ENCODE peak calls at places on chromosome 10, in eight cellular contexts. S is dorsolateral prefrontal cortex, T is stomach, C is AG09309, O is HCT116, I is OCI-LY7, Z is ovary, Q is tibial artery. D is an unnamed sample.

GRCh38 chr10:12937527-12937926 is 64.0 kb downstream of the CCDC3 start:
- DNase-seq in O (no peak), Q (no peak), T (no peak), I (no peak), Z (no peak), S (no peak), C (no peak), D (peak)

GRCh38 chr10:95742529-95742884 is 13.5 kb upstream of the ENTPD1 start:
- DNase-seq in O (no peak), Z (no peak), S (no peak), C (no peak), T (peak), Q (peak), I (no peak), D (no peak)

GRCh38 chr10:63699785-63700184 is 178.6 kb downstream of the REEP3 start:
- DNase-seq in Q (peak), T (no peak), Z (peak), C (no peak), S (no peak), I (no peak), O (no peak), D (peak)

GRCh38 chr10:103969857-103970627 is 3.1 kb downstream of the SLK start:
- DNase-seq in O (no peak), I (no peak), Z (no peak), Q (no peak), S (no peak), T (no peak), C (no peak), D (no peak)

GRCh38 chr10:120945801-120946302 is 94.7 kb downstream of the WDR11 start:
- DNase-seq in C (no peak), T (peak), Z (no peak), Q (no peak), I (no peak), O (no peak), S (peak), D (peak)

GRCh38 chr10:3514691-3515090 is 270.3 kb downstream of the KLF6 start:
- DNase-seq in O (no peak), S (no peak), C (no peak), Z (no peak), I (no peak), Q (no peak), T (no peak), D (no peak)

GRCh38 chr10:44845672-44846071 is 65.5 kb upstream of the TMEM72 start:
- DNase-seq in Z (no peak), T (no peak), S (no peak), O (no peak), C (no peak), Q (no peak), I (no peak), D (no peak)

GRCh38 chr10:12448729-12449391 is 99.5 kb downstream of the CAMK1D start:
- DNase-seq in C (peak), Z (peak), Q (peak), I (peak), S (no peak), T (peak), O (peak), D (peak)

GRCh38 chr10:56351909-56352630 is 9.0 kb downstream of the ZWINT start:
- DNase-seq in T (no peak), C (no peak), Q (no peak), S (no peak), O (no peak), Z (no peak), I (no peak), D (no peak)

GRCh38 chr10:107418411-107418810 is 253.9 kb upstream of the SORCS1 start:
- DNase-seq in Q (no peak), I (no peak), O (no peak), S (no peak), T (no peak), C (no peak), Z (no peak), D (no peak)

GRCh38 chr10:94146746-94147145 is 153.0 kb downstream of the PLCE1 start:
- DNase-seq in I (no peak), Z (no peak), C (no peak), Q (no peak), T (no peak), O (no peak), S (no peak), D (no peak)

GRCh38 chr10:11536256-11536655 is 75.2 kb downstream of the USP6NL start:
- DNase-seq in O (no peak), C (no peak), T (no peak), S (no peak), Z (no peak), I (no peak), Q (no peak), D (no peak)

GRCh38 chr10:11168423-11169100 is 150.9 kb downstream of the CELF2 start:
- DNase-seq in S (no peak), T (no peak), Q (no peak), O (no peak), C (no peak), Z (no peak), I (no peak), D (no peak)

GRCh38 chr10:88149906-88150305 is 286.5 kb downstream of the PTEN start:
- DNase-seq in C (no peak), Q (no peak), Z (no peak), S (no peak), T (no peak), O (no peak), I (no peak), D (no peak)

GRCh38 chr10:14653271-14654161 is 121.2 kb downstream of the FAM107B start:
- DNase-seq in C (peak), O (no peak), T (peak), Z (no peak), Q (no peak), I (peak), S (no peak), D (peak)

GRCh38 chr10:50991496-50992355 is 82.6 kb upstream of the PRKG1 start:
- DNase-seq in C (no peak), S (no peak), I (no peak), Q (peak), O (no peak), T (no peak), Z (peak), D (no peak)

GRCh38 chr10:24201503-24202180 is 7.3 kb upstream of the KIAA1217 start:
- DNase-seq in Q (no peak), I (no peak), C (no peak), T (no peak), S (no peak), O (no peak), Z (no peak), D (no peak)

GRCh38 chr10:4806534-4806933 is 19.5 kb upstream of the AKR1E2 start:
- DNase-seq in C (no peak), T (no peak), I (no peak), Z (no peak), S (no peak), Q (no peak), O (no peak), D (no peak)

GRCh38 chr10:72847681-72848080 is 45.9 kb upstream of the OIT3 start:
- DNase-seq in S (no peak), Q (no peak), I (no peak), O (no peak), C (no peak), T (no peak), Z (no peak), D (peak)

GRCh38 chr10:129765664-129766550 is 198.2 kb downstream of the EBF3 start:
- DNase-seq in S (peak), C (no peak), O (no peak), T (peak), Q (peak), I (no peak), Z (no peak), D (no peak)

GRCh38 chr10:63665765-63666164 is 144.6 kb downstream of the REEP3 start:
- DNase-seq in O (no peak), C (no peak), Z (no peak), T (no peak), Q (no peak), S (no peak), I (no peak), D (no peak)

GRCh38 chr10:118629211-118629610 is 33.8 kb upstream of the PRLHR start:
- DNase-seq in O (no peak), Z (no peak), T (no peak), I (no peak), Q (no peak), S (no peak), C (peak), D (no peak)

GRCh38 chr10:123245264-123245663 is 91.1 kb downstream of the BUB3 start:
- DNase-seq in C (no peak), I (no peak), S (no peak), Z (no peak), O (no peak), T (no peak), Q (no peak), D (no peak)

GRCh38 chr10:129970404-129971364 is 6.6 kb upstream of the EBF3 start:
- DNase-seq in C (no peak), T (no peak), Q (no peak), O (no peak), I (no peak), S (no peak), Z (no peak), D (no peak)

GRCh38 chr10:5013385-5013784 is 9.7 kb upstream of the AKR1C2 start:
- DNase-seq in S (no peak), T (no peak), Q (no peak), Z (no peak), C (no peak), O (no peak), I (no peak), D (peak)

GRCh38 chr10:129096340-129096984 is 370.6 kb upstream of the MGMT start:
- DNase-seq in S (no peak), I (no peak), Q (peak), Z (no peak), C (no peak), T (no peak), O (no peak), D (no peak)

GRCh38 chr10:83545901-83546391 is 593.4 kb upstream of the GHITM start:
- DNase-seq in Q (no peak), I (no peak), C (no peak), T (no peak), S (no peak), O (no peak), Z (peak), D (peak)

GRCh38 chr10:77756319-77757232 is 119.0 kb upstream of the KCNMA1 start:
- DNase-seq in O (peak), I (peak), Q (no peak), S (no peak), T (no peak), C (peak), Z (no peak), D (peak)

GRCh38 chr10:110861476-110861875 is 10.3 kb upstream of the PDCD4 start:
- DNase-seq in Q (no peak), C (no peak), T (no peak), Z (no peak), S (no peak), I (no peak), O (no peak), D (no peak)

GRCh38 chr10:110859947-110860376 is 11.8 kb upstream of the PDCD4 start:
- DNase-seq in T (no peak), I (peak), O (no peak), Z (no peak), C (peak), Q (peak), S (no peak), D (no peak)

GRCh38 chr10:110859206-110859946 is 12.4 kb upstream of the PDCD4 start:
- DNase-seq in Z (no peak), C (no peak), I (no peak), T (no peak), Q (no peak), O (no peak), S (no peak), D (no peak)

GRCh38 chr10:110861930-110862677 is 9.6 kb upstream of the PDCD4 start:
- DNase-seq in Q (no peak), Z (no peak), C (no peak), T (no peak), O (no peak), I (no peak), S (no peak), D (peak)

GRCh38 chr10:110860576-110861241 is 11.0 kb upstream of the PDCD4 start:
- DNase-seq in S (no peak), I (peak), Q (no peak), Z (no peak), T (no peak), O (no peak), C (no peak), D (peak)
- TF ChIP-seq CTCF in S (no peak), I (no peak), Q (no peak), Z (no peak), T (no peak), O (no peak), C (no peak), D (no peak)

GRCh38 chr10:70493660-70494234 is 15.2 kb downstream of the PALD1 start:
- DNase-seq in I (peak), T (peak), Q (no peak), C (no peak), O (no peak), S (no peak), Z (no peak), D (no peak)

GRCh38 chr10:70492786-70493659 is 14.5 kb downstream of the PALD1 start:
- DNase-seq in I (peak), S (no peak), O (no peak), Q (peak), T (no peak), Z (no peak), C (no peak), D (no peak)

GRCh38 chr10:70495691-70496261 is 17.2 kb downstream of the PALD1 start:
- DNase-seq in Q (no peak), O (no peak), T (no peak), Z (no peak), I (no peak), S (no peak), C (no peak), D (no peak)

GRCh38 chr10:70494966-70495365 is 16.4 kb downstream of the PALD1 start:
- DNase-seq in T (peak), S (no peak), O (no peak), C (no peak), I (no peak), Q (peak), Z (no peak), D (no peak)

GRCh38 chr10:70494536-70494935 is 16.0 kb downstream of the PALD1 start:
- DNase-seq in Z (no peak), C (no peak), O (no peak), I (no peak), T (no peak), S (no peak), Q (no peak), D (no peak)
- H3K4me3 ChIP-seq in Z (no peak), C (no peak), O (no peak), I (peak), T (no peak), S (no peak), Q (no peak), D (no peak)

GRCh38 chr10:110651044-110651958 is 7.2 kb downstream of the RBM20 start:
- DNase-seq in S (no peak), T (no peak), Z (no peak), C (peak), Q (no peak), O (no peak), I (peak), D (no peak)

GRCh38 chr10:110648743-110649651 is 4.9 kb downstream of the RBM20 start:
- DNase-seq in I (no peak), S (no peak), Z (no peak), C (no peak), Q (no peak), O (no peak), T (no peak), D (peak)

GRCh38 chr10:110652475-110653118 is 8.5 kb downstream of the RBM20 start:
- DNase-seq in Z (no peak), Q (no peak), S (no peak), I (no peak), O (no peak), T (no peak), C (no peak), D (no peak)

GRCh38 chr10:110649652-110650264 is 5.6 kb downstream of the RBM20 start:
- DNase-seq in I (peak), Q (no peak), Z (no peak), S (no peak), O (no peak), C (no peak), T (no peak), D (no peak)

GRCh38 chr10:110650265-110650668 is 6.1 kb downstream of the RBM20 start:
- DNase-seq in I (peak), C (no peak), Q (no peak), O (no peak), T (no peak), S (no peak), Z (no peak), D (no peak)
- TF ChIP-seq CTCF in I (no peak), C (no peak), Q (no peak), O (no peak), T (no peak), S (no peak), Z (no peak), D (no peak)

DNA sequence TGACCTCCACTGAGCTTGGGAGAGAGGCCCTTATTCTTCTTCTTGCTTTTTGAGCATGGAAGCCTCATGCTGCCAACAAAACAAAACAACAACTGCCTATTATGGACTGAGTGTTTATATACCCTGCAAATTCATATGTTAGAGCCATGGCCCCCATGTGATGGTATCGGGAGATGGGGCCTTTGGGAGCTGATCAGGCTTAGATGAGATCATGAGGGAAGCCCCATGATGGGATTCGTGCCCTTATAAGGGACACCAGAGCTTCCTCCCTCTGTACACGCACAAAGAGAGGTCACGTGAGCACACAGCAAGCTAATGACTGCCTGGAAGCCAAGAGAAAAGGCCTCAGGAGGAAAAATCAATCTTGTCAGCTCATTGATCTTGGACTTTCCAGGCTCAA is 235.0 kb downstream of the FANK1 start:
- DNase-seq in Q (no peak), T (no peak), O (no peak), I (no peak), Z (no peak), C (no peak), S (no peak), D (no peak)
- H3K4me3 ChIP-seq in Q (no peak), T (no peak), O (no peak), I (no peak), Z (no peak), C (no peak), S (no peak), D (no peak)

GRCh38 chr10:1301138-1301537 is 245.0 kb downstream of the WDR37 start:
- DNase-seq in C (no peak), Q (no peak), I (no peak), T (no peak), S (no peak), Z (no peak), O (peak), D (no peak)
- TF ChIP-seq CTCF in C (no peak), Q (no peak), I (peak), T (no peak), S (peak), Z (no peak), O (peak), D (no peak)

DNA sequence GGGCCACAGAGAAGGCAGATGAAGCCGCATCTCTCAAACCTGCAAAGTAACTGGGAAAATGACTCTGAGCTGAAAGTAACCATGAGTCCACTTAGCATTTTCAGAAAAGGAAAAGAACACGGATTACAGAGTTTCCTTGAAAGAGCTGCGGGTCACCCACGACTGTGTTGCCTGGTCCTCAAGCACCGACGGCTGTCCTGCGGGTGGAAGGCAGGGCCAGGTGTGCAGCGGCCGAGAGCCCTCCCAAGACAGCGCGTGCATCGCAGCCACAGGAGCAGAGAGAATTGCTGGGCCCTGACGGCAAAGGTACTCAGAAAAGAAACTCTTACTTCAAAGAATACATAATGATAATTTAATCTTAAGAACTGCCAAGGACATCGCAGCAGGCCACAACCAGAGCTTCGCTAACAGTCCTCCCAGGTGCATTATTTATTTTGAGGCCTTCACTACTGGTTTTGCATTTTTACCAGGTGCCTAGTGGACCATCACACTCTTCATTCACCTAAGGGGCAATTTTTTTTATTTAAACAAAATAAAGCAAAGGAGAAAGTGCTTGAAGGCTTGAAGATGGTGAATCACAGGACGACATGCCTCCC is 153.4 kb downstream of the ZMYND11 start:
- DNase-seq in Z (no peak), T (no peak), O (no peak), Q (no peak), S (no peak), I (peak), C (no peak), D (no peak)
- H3K4me3 ChIP-seq in Z (no peak), T (no peak), O (no peak), Q (no peak), S (no peak), I (peak), C (no peak), D (no peak)

DNA sequence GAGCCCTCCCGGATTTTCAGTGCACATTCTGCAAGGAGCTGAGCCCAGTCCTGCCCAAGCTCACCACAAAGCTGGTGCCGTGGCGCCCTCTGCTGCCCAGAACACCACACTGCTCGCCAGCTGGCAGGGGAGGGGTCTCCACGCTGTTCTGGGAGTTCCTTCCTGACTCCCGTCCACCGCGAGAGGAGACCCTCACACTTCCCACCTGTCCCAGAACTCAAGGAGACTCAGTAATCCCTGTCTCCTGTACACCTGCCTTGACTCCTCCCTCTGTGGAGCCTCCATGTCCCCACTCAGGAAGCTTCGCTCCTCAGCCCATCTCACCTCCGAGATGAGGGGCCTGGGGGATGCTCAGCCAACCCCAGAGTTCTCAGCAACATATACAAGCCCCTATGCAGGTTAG is 11.3 kb downstream of the C10orf105 start:
- DNase-seq in T (peak), O (no peak), Q (no peak), I (peak), C (no peak), S (peak), Z (peak), D (peak)
- TF ChIP-seq CTCF in T (peak), O (peak), Q (peak), I (peak), C (peak), S (peak), Z (peak), D (peak)